ENCODE peak calls at places on chromosomes 3 and 15, in ten cellular contexts. D, Y, V, W, C, M, A, U, O and K are unnamed samples.

GRCh38 chr3:195543642-195544536 is 764 bp upstream of the PPP1R2 start:
- DNase-seq in D (no peak), Y (no peak), V (peak; percentile 82), W (no peak), C (peak; percentile 73), M (peak; percentile 72), A (no peak), U (peak; percentile 50), O (no peak), K (peak; percentile 35)

GRCh38 chr3:184467171-184467570 is 87.3 kb downstream of the CHRD start:
- DNase-seq in D (no peak), Y (no peak), V (peak; percentile 60), W (no peak), C (no peak), M (no peak), A (no peak), U (no peak), O (no peak), K (no peak)

GRCh38 chr3:129556890-129557736 is 14.1 kb downstream of the H1-8 start:
- DNase-seq in D (no peak), Y (no peak), V (no peak), W (no peak), C (no peak), M (no peak), A (no peak), U (no peak), O (no peak), K (no peak)

GRCh38 chr3:128152419-128153155 is 694 bp upstream of the EEFSEC start:
- DNase-seq in D (no peak), Y (no peak), V (no peak), W (peak; percentile 62), C (peak; percentile 87), M (no peak), A (no peak), U (peak; percentile 13), O (peak; percentile 80), K (no peak)

GRCh38 chr15:23642413-23643044 is 5.1 kb downstream of the MAGEL2 start:
- DNase-seq in D (peak; percentile 70), Y (peak; percentile 56), V (no peak), W (peak; percentile 18), C (peak; percentile 51), M (peak; percentile 70), A (peak; percentile 53), U (peak; percentile 87), O (peak; percentile 81), K (peak; percentile 61)

GRCh38 chr3:50154840-50155490 is at the start of gene SEMA3F:
- DNase-seq in D (peak; percentile 74), Y (peak; percentile 83), V (no peak), W (no peak), C (peak; percentile 32), M (peak; percentile 83), A (peak; percentile 98), U (peak; percentile 78), O (peak; percentile 96), K (peak; percentile 80)

GRCh38 chr15:93298901-93299300 is 209.9 kb upstream of the RGMA start:
- DNase-seq in D (peak; percentile 89), Y (no peak), V (peak; percentile 89), W (no peak), C (no peak), M (no peak), A (no peak), U (no peak), O (no peak), K (peak; percentile 18)

GRCh38 chr3:119413603-119414280 is 49.7 kb downstream of the TMEM39A start:
- DNase-seq in D (no peak), Y (no peak), V (no peak), W (no peak), C (no peak), M (no peak), A (no peak), U (peak; percentile 34), O (no peak), K (no peak)

GRCh38 chr3:138173769-138174420 is 826 bp downstream of the DBR1 start:
- DNase-seq in D (no peak), Y (no peak), V (no peak), W (no peak), C (no peak), M (no peak), A (no peak), U (no peak), O (peak; percentile 29), K (no peak)

GRCh38 chr3:123658118-123658859 is 73.4 kb upstream of the HACD2 start:
- DNase-seq in D (peak; percentile 92), Y (peak; percentile 61), V (no peak), W (no peak), C (no peak), M (no peak), A (no peak), U (no peak), O (no peak), K (peak; percentile 52)

GRCh38 chr3:12143949-12144504 is 14.7 kb downstream of the TIMP4 start:
- DNase-seq in D (peak; percentile 87), Y (peak; percentile 29), V (no peak), W (no peak), C (no peak), M (no peak), A (no peak), U (no peak), O (no peak), K (peak; percentile 35)

GRCh38 chr15:39304201-39304841 is 276.6 kb upstream of the THBS1 start:
- DNase-seq in D (no peak), Y (no peak), V (no peak), W (no peak), C (no peak), M (no peak), A (no peak), U (no peak), O (no peak), K (no peak)

GRCh38 chr3:138861755-138862333 is 27.1 kb upstream of the PIK3CB start:
- DNase-seq in D (no peak), Y (no peak), V (no peak), W (no peak), C (no peak), M (peak; percentile 57), A (no peak), U (peak; percentile 69), O (no peak), K (no peak)

GRCh38 chr3:64267774-64268604 is 42.7 kb upstream of the PRICKLE2 start:
- DNase-seq in D (peak; percentile 94), Y (peak; percentile 45), V (peak; percentile 93), W (no peak), C (no peak), M (peak; percentile 77), A (no peak), U (peak; percentile 88), O (no peak), K (peak; percentile 55)
- TF ChIP-seq POLR2AphosphoS5 in D (peak; percentile 91), Y (peak; percentile 90), V (peak; percentile 98), W (no peak), C (no peak), M (no peak), A (no peak), U (peak; percentile 62), O (no peak), K (peak; percentile 86)

GRCh38 chr3:47117803-47118364 is 46.0 kb downstream of the SETD2 start:
- DNase-seq in D (no peak), Y (no peak), V (no peak), W (no peak), C (no peak), M (no peak), A (no peak), U (no peak), O (no peak), K (no peak)

GRCh38 chr3:47123857-47124256 is 40.1 kb downstream of the SETD2 start:
- DNase-seq in D (no peak), Y (no peak), V (no peak), W (no peak), C (no peak), M (no peak), A (no peak), U (no peak), O (no peak), K (no peak)

DNA sequence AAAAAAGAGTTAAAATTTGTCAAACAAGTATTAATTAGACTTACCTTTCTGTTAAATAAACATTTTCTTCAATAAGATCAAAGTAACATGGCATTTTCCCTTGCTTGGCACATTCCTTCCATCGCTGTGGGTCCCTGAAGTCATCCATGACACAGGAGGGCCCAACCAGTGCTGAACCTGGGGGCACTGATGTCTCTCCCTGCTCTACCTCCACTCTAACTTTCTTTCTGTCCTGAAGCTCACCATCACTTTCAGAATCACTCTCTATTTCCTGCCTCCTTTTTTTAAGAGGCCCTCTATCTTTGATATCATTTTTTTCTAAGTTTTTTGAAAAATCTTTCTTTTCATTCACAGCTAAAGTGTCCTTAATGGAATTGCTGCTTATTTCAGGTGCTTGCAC is 43.8 kb downstream of the SETD2 start:
- DNase-seq in D (no peak), Y (no peak), V (no peak), W (no peak), C (no peak), M (no peak), A (no peak), U (no peak), O (no peak), K (no peak)
- TF ChIP-seq POLR2AphosphoS5 in D (no peak), Y (no peak), V (no peak), W (no peak), C (no peak), M (no peak), A (no peak), U (no peak), O (no peak), K (no peak)

DNA sequence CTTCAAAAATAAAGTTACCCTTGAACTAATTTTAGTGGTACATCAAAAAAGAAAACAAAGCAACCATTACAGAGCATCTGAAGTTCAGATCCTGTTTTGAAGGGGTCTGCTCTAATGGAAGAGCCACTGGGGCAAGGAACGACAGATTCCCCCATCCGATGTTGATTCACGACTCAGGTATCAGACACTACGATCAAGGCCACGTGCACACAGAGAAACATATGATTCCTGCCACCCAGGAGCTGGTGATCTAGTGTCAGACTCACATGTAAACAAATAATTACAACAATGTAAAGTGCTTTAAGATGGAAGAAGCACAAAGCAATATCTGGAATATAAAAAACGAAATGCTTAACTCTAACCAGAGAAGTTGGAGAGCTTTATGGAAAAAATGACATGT is 54.2 kb downstream of the FMN1 start:
- DNase-seq in D (no peak), Y (no peak), V (no peak), W (no peak), C (no peak), M (no peak), A (no peak), U (no peak), O (peak; percentile 32), K (no peak)
- TF ChIP-seq POLR2AphosphoS5 in D (no peak), Y (no peak), V (no peak), W (no peak), C (no peak), M (no peak), A (no peak), U (no peak), O (no peak), K (no peak)

GRCh38 chr15:87728998-87729397 is 527.5 kb downstream of the NTRK3 start:
- DNase-seq in D (no peak), Y (no peak), V (no peak), W (no peak), C (no peak), M (no peak), A (no peak), U (no peak), O (no peak), K (no peak)

GRCh38 chr15:87720235-87720634 is 536.3 kb downstream of the NTRK3 start:
- DNase-seq in D (no peak), Y (no peak), V (no peak), W (no peak), C (no peak), M (no peak), A (no peak), U (no peak), O (no peak), K (no peak)

GRCh38 chr15:87722941-87723691 is 533.4 kb downstream of the NTRK3 start:
- DNase-seq in D (no peak), Y (no peak), V (no peak), W (no peak), C (no peak), M (no peak), A (no peak), U (peak; percentile 14), O (peak; percentile 68), K (no peak)

GRCh38 chr15:87724330-87724729 is 532.2 kb downstream of the NTRK3 start:
- DNase-seq in D (peak; percentile 68), Y (no peak), V (no peak), W (no peak), C (no peak), M (no peak), A (no peak), U (no peak), O (no peak), K (peak; percentile 8)
- TF ChIP-seq POLR2AphosphoS5 in D (no peak), Y (no peak), V (no peak), W (no peak), C (no peak), M (no peak), A (no peak), U (no peak), O (no peak), K (no peak)